ENCODE peak calls at places on chromosomes 4 and X, in ten cellular contexts. One of them, this sample, is unnamed.

GRCh38 chr4:40506492-40506891 is 123.2 kb downstream of the RBM47 start:
- DNase-seq in A549: no peak
- DNase-seq in fibroblast of mammary gland: no peak
- DNase-seq in breast epithelium: no peak
- DNase-seq in neural progenitor cell: no peak
- DNase-seq in endothelial cell of umbilical vein: no peak
- DNase-seq in stomach: no peak
- DNase-seq in cardiac fibroblast: no peak
- DNase-seq in astrocyte of the spinal cord: no peak
- DNase-seq in CD8-positive, alpha-beta T cell: no peak
- DNase-seq in this sample: no peak

GRCh38 chr4:79048878-79049277 is 109.6 kb upstream of the PAQR3 start:
- DNase-seq in CD8-positive, alpha-beta T cell: no peak
- DNase-seq in cardiac fibroblast: no peak
- DNase-seq in stomach: no peak
- DNase-seq in astrocyte of the spinal cord: no peak
- DNase-seq in A549: no peak
- DNase-seq in fibroblast of mammary gland: no peak
- DNase-seq in neural progenitor cell: no peak
- DNase-seq in breast epithelium: no peak
- DNase-seq in endothelial cell of umbilical vein: no peak
- DNase-seq in this sample: no peak

GRCh38 chr4:117324851-117325491 is 239.6 kb upstream of the TRAM1L1 start:
- DNase-seq in neural progenitor cell: no peak
- DNase-seq in breast epithelium: no peak
- DNase-seq in fibroblast of mammary gland: peak
- DNase-seq in endothelial cell of umbilical vein: no peak
- DNase-seq in A549: no peak
- DNase-seq in stomach: no peak
- DNase-seq in astrocyte of the spinal cord: peak
- DNase-seq in cardiac fibroblast: peak
- DNase-seq in CD8-positive, alpha-beta T cell: no peak
- DNase-seq in this sample: no peak

GRCh38 chr4:20618010-20618409 is 82.2 kb upstream of the PACRGL start:
- DNase-seq in breast epithelium: no peak
- DNase-seq in neural progenitor cell: peak
- DNase-seq in astrocyte of the spinal cord: no peak
- DNase-seq in endothelial cell of umbilical vein: peak
- DNase-seq in CD8-positive, alpha-beta T cell: no peak
- DNase-seq in fibroblast of mammary gland: peak
- DNase-seq in A549: no peak
- DNase-seq in stomach: no peak
- DNase-seq in cardiac fibroblast: no peak
- DNase-seq in this sample: no peak

GRCh38 chr4:87502580-87503238 is 26.5 kb downstream of the SPARCL1 start:
- DNase-seq in stomach: no peak
- DNase-seq in breast epithelium: no peak
- DNase-seq in fibroblast of mammary gland: peak
- DNase-seq in cardiac fibroblast: peak
- DNase-seq in A549: no peak
- DNase-seq in CD8-positive, alpha-beta T cell: no peak
- DNase-seq in endothelial cell of umbilical vein: peak
- DNase-seq in neural progenitor cell: no peak
- DNase-seq in astrocyte of the spinal cord: no peak
- DNase-seq in this sample: no peak

GRCh38 chrX:109782994-109783711 is 50.1 kb upstream of the ACSL4 start:
- DNase-seq in A549: no peak
- DNase-seq in breast epithelium: no peak
- DNase-seq in endothelial cell of umbilical vein: peak
- DNase-seq in cardiac fibroblast: peak
- DNase-seq in stomach: no peak
- DNase-seq in fibroblast of mammary gland: peak
- DNase-seq in CD8-positive, alpha-beta T cell: no peak
- DNase-seq in astrocyte of the spinal cord: no peak
- DNase-seq in neural progenitor cell: no peak
- DNase-seq in this sample: no peak

GRCh38 chr4:65046496-65047101 is 623.7 kb downstream of the EPHA5 start:
- DNase-seq in endothelial cell of umbilical vein: no peak
- DNase-seq in fibroblast of mammary gland: peak
- DNase-seq in stomach: no peak
- DNase-seq in A549: peak
- DNase-seq in astrocyte of the spinal cord: peak
- DNase-seq in cardiac fibroblast: peak
- DNase-seq in CD8-positive, alpha-beta T cell: no peak
- DNase-seq in breast epithelium: no peak
- DNase-seq in neural progenitor cell: no peak
- DNase-seq in this sample: no peak

GRCh38 chrX:9312922-9313867 is 151.7 kb upstream of the TBL1X start:
- DNase-seq in stomach: peak
- DNase-seq in A549: peak
- DNase-seq in astrocyte of the spinal cord: no peak
- DNase-seq in CD8-positive, alpha-beta T cell: peak
- DNase-seq in neural progenitor cell: no peak
- DNase-seq in endothelial cell of umbilical vein: peak
- DNase-seq in cardiac fibroblast: peak
- DNase-seq in fibroblast of mammary gland: no peak
- DNase-seq in breast epithelium: no peak
- DNase-seq in this sample: no peak

GRCh38 chr4:177250056-177250696 is 59.5 kb upstream of the NEIL3 start:
- DNase-seq in neural progenitor cell: peak
- DNase-seq in CD8-positive, alpha-beta T cell: peak
- DNase-seq in breast epithelium: peak
- DNase-seq in fibroblast of mammary gland: peak
- DNase-seq in A549: peak
- DNase-seq in endothelial cell of umbilical vein: peak
- DNase-seq in cardiac fibroblast: peak
- DNase-seq in stomach: peak
- DNase-seq in astrocyte of the spinal cord: peak
- DNase-seq in this sample: no peak

GRCh38 chr4:170138580-170139194 is 48.9 kb upstream of the AADAT start:
- DNase-seq in astrocyte of the spinal cord: peak
- DNase-seq in A549: peak
- DNase-seq in cardiac fibroblast: peak
- DNase-seq in endothelial cell of umbilical vein: peak
- DNase-seq in CD8-positive, alpha-beta T cell: peak
- DNase-seq in fibroblast of mammary gland: peak
- DNase-seq in neural progenitor cell: peak
- DNase-seq in stomach: peak
- DNase-seq in breast epithelium: peak
- DNase-seq in this sample: peak

GRCh38 chr4:187268940-187269339 is 545.3 kb upstream of the FAT1 start:
- DNase-seq in stomach: no peak
- DNase-seq in CD8-positive, alpha-beta T cell: no peak
- DNase-seq in A549: no peak
- DNase-seq in astrocyte of the spinal cord: peak
- DNase-seq in fibroblast of mammary gland: no peak
- DNase-seq in endothelial cell of umbilical vein: no peak
- DNase-seq in neural progenitor cell: no peak
- DNase-seq in breast epithelium: no peak
- DNase-seq in cardiac fibroblast: peak
- DNase-seq in this sample: no peak

GRCh38 chrX:103464071-103464773 is 55.1 kb downstream of the RAB40A start:
- DNase-seq in A549: peak
- DNase-seq in fibroblast of mammary gland: peak
- DNase-seq in stomach: no peak
- DNase-seq in astrocyte of the spinal cord: peak
- DNase-seq in breast epithelium: no peak
- DNase-seq in endothelial cell of umbilical vein: peak
- DNase-seq in neural progenitor cell: peak
- DNase-seq in CD8-positive, alpha-beta T cell: no peak
- DNase-seq in cardiac fibroblast: peak
- DNase-seq in this sample: no peak
- TF ChIP-seq CTCF in A549: no peak
- TF ChIP-seq CTCF in fibroblast of mammary gland: peak
- TF ChIP-seq CTCF in stomach: no peak
- TF ChIP-seq CTCF in astrocyte of the spinal cord: peak
- TF ChIP-seq CTCF in breast epithelium: peak
- TF ChIP-seq CTCF in endothelial cell of umbilical vein: peak
- TF ChIP-seq CTCF in neural progenitor cell: peak
- TF ChIP-seq CTCF in CD8-positive, alpha-beta T cell: no peak
- TF ChIP-seq CTCF in cardiac fibroblast: peak
- TF ChIP-seq CTCF in this sample: peak

GRCh38 chrX:96372313-96373046 is 312.2 kb upstream of the DIAPH2 start:
- DNase-seq in breast epithelium: no peak
- DNase-seq in A549: peak
- DNase-seq in stomach: no peak
- DNase-seq in CD8-positive, alpha-beta T cell: no peak
- DNase-seq in astrocyte of the spinal cord: peak
- DNase-seq in endothelial cell of umbilical vein: peak
- DNase-seq in fibroblast of mammary gland: peak
- DNase-seq in cardiac fibroblast: peak
- DNase-seq in neural progenitor cell: peak
- DNase-seq in this sample: peak

DNA sequence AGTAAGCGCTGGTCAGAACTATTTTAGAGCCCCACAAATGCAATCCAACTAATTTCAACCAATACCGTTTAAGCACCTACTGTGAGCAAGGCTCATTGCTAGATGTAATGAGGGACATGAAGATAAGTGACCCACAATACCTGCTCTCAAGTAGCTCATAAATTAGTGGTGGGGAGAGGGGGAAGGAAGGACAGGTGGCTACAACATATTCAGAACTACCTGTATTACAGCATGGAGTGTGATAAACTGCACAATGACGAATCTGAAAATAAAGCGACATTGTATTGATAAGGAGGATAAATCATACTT is 311.6 kb upstream of the DIAPH2 start:
- DNase-seq in astrocyte of the spinal cord: no peak
- DNase-seq in CD8-positive, alpha-beta T cell: no peak
- DNase-seq in stomach: no peak
- DNase-seq in endothelial cell of umbilical vein: no peak
- DNase-seq in fibroblast of mammary gland: no peak
- DNase-seq in A549: no peak
- DNase-seq in breast epithelium: no peak
- DNase-seq in neural progenitor cell: no peak
- DNase-seq in cardiac fibroblast: no peak
- DNase-seq in this sample: no peak
- H3K4me3 ChIP-seq in astrocyte of the spinal cord: no peak
- H3K4me3 ChIP-seq in CD8-positive, alpha-beta T cell: no peak
- H3K4me3 ChIP-seq in stomach: no peak
- H3K4me3 ChIP-seq in endothelial cell of umbilical vein: no peak
- H3K4me3 ChIP-seq in fibroblast of mammary gland: no peak
- H3K4me3 ChIP-seq in A549: no peak
- H3K4me3 ChIP-seq in breast epithelium: no peak
- H3K4me3 ChIP-seq in neural progenitor cell: no peak
- H3K4me3 ChIP-seq in cardiac fibroblast: no peak
- H3K4me3 ChIP-seq in this sample: no peak

GRCh38 chr4:10063544-10064300 is 42.4 kb upstream of the SLC2A9 start:
- DNase-seq in CD8-positive, alpha-beta T cell: no peak
- DNase-seq in neural progenitor cell: peak
- DNase-seq in A549: peak
- DNase-seq in stomach: peak
- DNase-seq in endothelial cell of umbilical vein: peak
- DNase-seq in fibroblast of mammary gland: peak
- DNase-seq in breast epithelium: no peak
- DNase-seq in cardiac fibroblast: peak
- DNase-seq in astrocyte of the spinal cord: peak
- DNase-seq in this sample: peak
- TF ChIP-seq CTCF in CD8-positive, alpha-beta T cell: no peak
- TF ChIP-seq CTCF in neural progenitor cell: peak
- TF ChIP-seq CTCF in A549: peak
- TF ChIP-seq CTCF in stomach: no peak
- TF ChIP-seq CTCF in endothelial cell of umbilical vein: peak
- TF ChIP-seq CTCF in fibroblast of mammary gland: peak
- TF ChIP-seq CTCF in breast epithelium: peak
- TF ChIP-seq CTCF in cardiac fibroblast: peak
- TF ChIP-seq CTCF in astrocyte of the spinal cord: peak
- TF ChIP-seq CTCF in this sample: peak

GRCh38 chr4:123600426-123600825 is 203.8 kb downstream of the SPRY1 start:
- DNase-seq in astrocyte of the spinal cord: no peak
- DNase-seq in A549: no peak
- DNase-seq in endothelial cell of umbilical vein: no peak
- DNase-seq in fibroblast of mammary gland: no peak
- DNase-seq in breast epithelium: no peak
- DNase-seq in stomach: no peak
- DNase-seq in CD8-positive, alpha-beta T cell: no peak
- DNase-seq in cardiac fibroblast: peak
- DNase-seq in neural progenitor cell: peak
- DNase-seq in this sample: no peak
- H3K4me3 ChIP-seq in astrocyte of the spinal cord: no peak
- H3K4me3 ChIP-seq in A549: no peak
- H3K4me3 ChIP-seq in endothelial cell of umbilical vein: no peak
- H3K4me3 ChIP-seq in fibroblast of mammary gland: no peak
- H3K4me3 ChIP-seq in breast epithelium: no peak
- H3K4me3 ChIP-seq in stomach: no peak
- H3K4me3 ChIP-seq in CD8-positive, alpha-beta T cell: no peak
- H3K4me3 ChIP-seq in cardiac fibroblast: no peak
- H3K4me3 ChIP-seq in neural progenitor cell: no peak
- H3K4me3 ChIP-seq in this sample: no peak

GRCh38 chrX:108139303-108139702 is 47.7 kb downstream of the ATG4A start:
- DNase-seq in fibroblast of mammary gland: peak
- DNase-seq in neural progenitor cell: no peak
- DNase-seq in endothelial cell of umbilical vein: no peak
- DNase-seq in cardiac fibroblast: peak
- DNase-seq in stomach: no peak
- DNase-seq in CD8-positive, alpha-beta T cell: no peak
- DNase-seq in astrocyte of the spinal cord: no peak
- DNase-seq in A549: no peak
- DNase-seq in breast epithelium: no peak
- DNase-seq in this sample: no peak
- TF ChIP-seq CTCF in fibroblast of mammary gland: peak
- TF ChIP-seq CTCF in neural progenitor cell: peak
- TF ChIP-seq CTCF in endothelial cell of umbilical vein: peak
- TF ChIP-seq CTCF in cardiac fibroblast: peak
- TF ChIP-seq CTCF in stomach: no peak
- TF ChIP-seq CTCF in CD8-positive, alpha-beta T cell: no peak
- TF ChIP-seq CTCF in astrocyte of the spinal cord: peak
- TF ChIP-seq CTCF in A549: peak
- TF ChIP-seq CTCF in breast epithelium: no peak
- TF ChIP-seq CTCF in this sample: peak

DNA sequence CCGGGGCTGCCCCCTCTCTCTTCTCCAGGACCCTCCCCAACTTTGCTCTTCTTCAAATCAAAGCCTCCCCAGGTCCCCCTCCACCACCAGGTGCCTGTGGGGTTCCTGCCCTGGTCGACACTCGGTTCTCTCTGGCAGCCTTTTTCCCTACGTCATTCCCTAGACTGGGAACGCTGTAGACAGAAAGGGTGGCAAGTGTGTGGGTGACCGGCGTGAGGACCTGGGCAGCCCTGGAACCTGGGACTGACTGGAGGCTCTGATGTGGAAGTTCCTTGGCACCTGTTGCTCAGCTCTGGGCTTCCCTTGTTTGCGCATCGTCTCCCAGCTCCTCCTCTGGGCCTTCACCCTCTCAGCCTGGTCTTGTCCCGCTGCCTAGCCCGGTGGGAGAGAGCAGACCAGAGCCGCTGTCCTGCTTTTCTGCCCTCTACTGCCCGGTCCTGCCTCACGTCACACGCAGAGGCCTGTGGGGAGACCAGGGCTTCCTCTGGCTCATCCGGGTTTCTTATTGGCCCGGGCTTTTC is 1.3 kb downstream of the TACC3 start:
- DNase-seq in endothelial cell of umbilical vein: no peak
- DNase-seq in CD8-positive, alpha-beta T cell: no peak
- DNase-seq in stomach: no peak
- DNase-seq in fibroblast of mammary gland: no peak
- DNase-seq in neural progenitor cell: no peak
- DNase-seq in cardiac fibroblast: no peak
- DNase-seq in breast epithelium: no peak
- DNase-seq in astrocyte of the spinal cord: no peak
- DNase-seq in A549: no peak
- DNase-seq in this sample: no peak
- H3K4me3 ChIP-seq in endothelial cell of umbilical vein: peak
- H3K4me3 ChIP-seq in CD8-positive, alpha-beta T cell: peak
- H3K4me3 ChIP-seq in stomach: peak
- H3K4me3 ChIP-seq in fibroblast of mammary gland: peak
- H3K4me3 ChIP-seq in neural progenitor cell: peak
- H3K4me3 ChIP-seq in cardiac fibroblast: no peak
- H3K4me3 ChIP-seq in breast epithelium: no peak
- H3K4me3 ChIP-seq in astrocyte of the spinal cord: peak
- H3K4me3 ChIP-seq in A549: peak
- H3K4me3 ChIP-seq in this sample: peak

This sample was measured in AG09309.